ENCODE peak calls at places on chromosomes 5 and 9, in nine cellular contexts. O is effector CD4-positive, alpha-beta T cell; G is endothelial cell; B is Calu3; J is iris pigment epithelial cell; D is stimulated activated CD4-positive, alpha-beta T cell treated with anti-CD3 and anti-CD28 coated beads, Interleukin-15, amount 100 ng/mL, for 24 hours; S is AG04450; P is activated T-helper 1 cell treated with anti-CD3 and anti-CD28 coated beads, Interleukin-12 subunit alpha, Interleukin-12 subunit beta, Interleukin-2, Interleukin-4 antibody, amounts not matched to agents 30 ng/mL and 10 ng/mL and 1 ng/mL, durations not matched to agents 14 hours and 24 hours and 36 hours; Y is dermis microvascular lymphatic vessel endothelial cell. X is an unnamed sample.

GRCh38 chr5:88676637-88677481 is 206.1 kb downstream of the MEF2C start:
- DNase-seq in O (no peak), G (no peak), B (no peak), J (no peak), D (no peak), S (no peak), P (no peak), Y (no peak), X (no peak)

GRCh38 chr9:132498811-132499210 is 83.6 kb upstream of the BARHL1 start:
- DNase-seq in O (no peak), G (no peak), B (no peak), J (peak), D (no peak), S (no peak), P (no peak), Y (no peak), X (no peak)

GRCh38 chr5:175599210-175599609 is 58.7 kb upstream of the HRH2 start:
- DNase-seq in O (no peak), G (no peak), B (no peak), J (no peak), D (no peak), S (no peak), P (no peak), Y (no peak), X (no peak)

GRCh38 chr5:159178978-159179377 is 30.4 kb downstream of the RNF145 start:
- DNase-seq in O (no peak), G (no peak), B (peak), J (peak), D (peak), S (peak), P (no peak), Y (peak), X (peak)

GRCh38 chr5:65338606-65339151 is 143.0 kb downstream of the ADAMTS6 start:
- DNase-seq in O (no peak), G (no peak), B (no peak), J (peak), D (no peak), S (no peak), P (no peak), Y (no peak), X (no peak)

GRCh38 chr5:171541380-171541779 is 121.9 kb downstream of the FGF18 start:
- DNase-seq in O (no peak), G (no peak), B (no peak), J (no peak), D (no peak), S (no peak), P (no peak), Y (no peak), X (no peak)

GRCh38 chr5:11214851-11215250 is 453.8 kb upstream of the DAP start:
- DNase-seq in O (no peak), G (no peak), B (no peak), J (no peak), D (no peak), S (no peak), P (no peak), Y (no peak), X (no peak)

GRCh38 chr9:81915801-81916505 is 12.3 kb upstream of the SPATA31D4 start:
- DNase-seq in O (no peak), G (no peak), B (no peak), J (no peak), D (no peak), S (no peak), P (no peak), Y (no peak), X (peak)

GRCh38 chr5:164809831-164810230 is 1304.4 kb downstream of the MAT2B start:
- DNase-seq in O (no peak), G (no peak), B (no peak), J (peak), D (no peak), S (no peak), P (no peak), Y (no peak), X (no peak)

GRCh38 chr9:100277166-100277979 is 75.4 kb downstream of the TEX10 start:
- DNase-seq in O (no peak), G (no peak), B (no peak), J (peak), D (no peak), S (no peak), P (no peak), Y (no peak), X (peak)

X was measured in NCI-H226.